ENCODE peak calls at places on chromosomes 5 and 9, in five cellular contexts. I is heart left ventricle, K is adrenal gland, Q is right cardiac atrium, B is spleen. V is an unnamed sample.

GRCh38 chr5:1412621-1413020 is 32.6 kb downstream of the SLC6A3 start:
- DNase-seq in I (no peak), K (no peak), Q (no peak), B (peak; percentile 22), V (no peak)

GRCh38 chr5:177353093-177353492 is 1.6 kb upstream of the LMAN2 start:
- DNase-seq in I (no peak), K (no peak), Q (peak; percentile 12), B (peak; percentile 3), V (no peak)

GRCh38 chr5:116576043-116576713 is 1.6 kb upstream of the SEMA6A start:
- DNase-seq in I (peak; percentile 62), K (peak; percentile 76), Q (peak; percentile 89), B (peak; percentile 85), V (no peak)

GRCh38 chr5:83492331-83492730 is 20.8 kb downstream of the VCAN start:
- DNase-seq in I (no peak), K (no peak), Q (no peak), B (no peak), V (no peak)

GRCh38 chr9:136160321-136160938 is 41.8 kb upstream of the TMEM250 start:
- DNase-seq in I (no peak), K (no peak), Q (peak; percentile 28), B (no peak), V (no peak)

GRCh38 chr5:120895659-120896058 is 431.6 kb downstream of the PRR16 start:
- DNase-seq in I (no peak), K (no peak), Q (no peak), B (no peak), V (no peak)

GRCh38 chr9:86176468-86176867 is 77.1 kb upstream of the GOLM1 start:
- DNase-seq in I (no peak), K (peak; percentile 74), Q (no peak), B (no peak), V (no peak)

GRCh38 chr9:79572891-79573696 is 1.3 kb downstream of the TLE4 start:
- DNase-seq in I (peak; percentile 55), K (peak; percentile 34), Q (peak; percentile 83), B (peak; percentile 95), V (peak; percentile 69)

GRCh38 chr9:16705121-16705604 is 165.3 kb downstream of the BNC2 start:
- DNase-seq in I (peak; percentile 86), K (peak; percentile 90), Q (peak; percentile 95), B (no peak), V (no peak)

GRCh38 chr5:123705741-123706140 is 193.8 kb downstream of the CSNK1G3 start:
- DNase-seq in I (no peak), K (no peak), Q (no peak), B (no peak), V (no peak)

GRCh38 chr5:77748160-77748559 is 28.0 kb downstream of the TBCA start:
- DNase-seq in I (no peak), K (no peak), Q (no peak), B (no peak), V (no peak)

GRCh38 chr5:64749385-64749784 is 19.1 kb downstream of the SREK1IP1 start:
- DNase-seq in I (no peak), K (no peak), Q (no peak), B (no peak), V (no peak)

DNA sequence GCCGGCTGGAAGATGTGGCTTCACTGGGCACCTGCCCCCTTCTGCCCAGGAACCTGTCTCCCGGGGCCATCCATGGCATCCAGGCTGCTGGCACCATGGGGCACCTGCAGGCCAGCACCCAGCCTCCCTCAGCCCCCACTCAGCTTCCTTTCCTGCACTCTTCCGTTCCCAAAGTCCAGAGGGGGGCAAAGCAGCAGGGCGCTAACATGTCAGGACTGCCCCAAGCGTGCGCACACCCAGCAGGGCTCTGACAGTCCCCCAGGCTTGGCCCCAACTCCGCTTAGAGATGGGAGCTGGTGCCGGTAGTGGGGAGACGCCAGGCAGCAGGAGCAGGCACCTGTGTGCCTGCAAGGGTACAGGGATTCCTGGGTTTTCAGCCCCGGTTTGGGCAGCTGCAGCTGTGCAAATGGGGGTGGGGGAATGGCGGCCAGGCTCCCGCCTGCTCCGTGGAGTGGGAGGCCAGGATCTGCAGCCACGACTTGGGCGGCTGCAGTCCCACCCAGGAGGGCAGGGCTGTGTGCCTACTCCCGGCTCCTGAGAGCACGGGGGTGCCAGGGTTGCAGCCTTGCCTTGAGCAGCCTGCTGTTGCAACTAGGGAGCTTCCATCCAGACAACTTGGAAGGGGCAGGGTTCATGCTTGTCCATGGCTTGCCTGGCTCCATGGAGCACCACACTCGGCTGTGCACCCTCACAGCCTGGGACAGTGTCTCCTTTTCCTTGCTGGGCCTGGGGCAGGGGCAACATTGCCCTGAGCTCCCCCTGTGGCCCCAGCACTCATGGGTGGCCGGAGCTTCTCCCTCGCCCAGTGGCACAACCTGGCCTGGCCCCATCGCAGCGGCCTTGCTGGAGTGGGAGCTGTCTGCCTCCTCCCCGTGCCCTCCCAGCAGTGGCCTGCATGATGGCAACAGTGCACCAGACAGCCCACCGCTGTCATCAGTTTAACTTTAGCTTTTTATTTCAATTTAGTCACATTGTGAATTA is 561.1 kb downstream of the MTRR start:
- DNase-seq in I (no peak), K (no peak), Q (peak; percentile 28), B (no peak), V (no peak)
- H3K27ac ChIP-seq in I (no peak overlapping the region), K (no peak overlapping the region), Q (no peak overlapping the region), B (no peak overlapping the region), V (no peak overlapping the region)

GRCh38 chr5:159210846-159211245 is 1.5 kb upstream of the RNF145 start:
- DNase-seq in I (no peak), K (no peak), Q (no peak), B (no peak), V (no peak)
- H3K27ac ChIP-seq in I (no peak overlapping the region), K (no peak overlapping the region), Q (no peak overlapping the region), B (no peak overlapping the region), V (no peak overlapping the region)

GRCh38 chr9:121735065-121735791 is 83.8 kb downstream of the DAB2IP start:
- DNase-seq in I (no peak), K (no peak), Q (no peak), B (no peak), V (no peak)
- H3K27ac ChIP-seq in I (peak overlapping the region; percentile 86), K (peak overlapping the region; percentile 80), Q (no peak overlapping the region), B (peak overlapping the region; percentile 87), V (no peak overlapping the region)

DNA sequence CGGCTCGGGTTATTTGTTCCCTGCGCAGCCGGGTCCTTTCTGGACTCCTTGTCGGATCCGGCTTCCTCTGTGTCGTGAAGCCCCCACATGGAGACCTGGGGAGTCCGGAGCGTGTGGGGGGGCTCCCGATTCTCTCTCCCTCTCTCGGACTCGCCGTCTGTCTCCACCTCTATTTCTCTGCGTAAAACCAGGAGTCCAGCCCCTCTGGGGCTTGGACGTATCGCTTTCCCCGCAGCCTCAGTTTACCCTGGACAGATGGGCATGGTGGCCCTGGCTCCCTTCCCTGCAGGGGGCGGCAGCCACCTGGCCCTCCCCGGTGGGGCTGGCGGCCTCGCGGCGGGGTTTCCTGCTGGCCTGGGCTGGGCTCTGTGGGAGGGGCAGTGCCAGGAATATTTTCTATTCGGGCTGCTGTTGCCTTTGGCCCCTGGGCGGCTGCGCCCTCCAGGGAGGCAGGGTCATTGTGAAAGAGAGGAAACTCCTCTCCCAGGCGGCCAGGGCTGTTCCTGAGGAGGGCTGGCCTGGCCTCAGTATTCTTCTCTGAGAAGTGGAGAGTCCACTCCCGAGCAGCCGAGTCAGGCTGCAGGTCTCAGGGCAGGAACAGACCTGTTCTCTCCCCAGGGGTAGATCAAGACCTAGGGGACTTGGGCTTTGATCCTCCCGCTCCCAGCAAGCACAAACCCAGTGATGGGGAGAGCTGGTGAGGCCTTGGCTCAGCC is 665 bp downstream of the ASS1 start:
- DNase-seq in I (peak; percentile 76), K (peak; percentile 68), Q (peak; percentile 87), B (peak; percentile 64), V (no peak)
- H3K27ac ChIP-seq in I (peak overlapping the region; percentile 87), K (peak overlapping the region; percentile 88), Q (peak overlapping the region; percentile 49), B (peak overlapping the region; percentile 56), V (no peak overlapping the region)

DNA sequence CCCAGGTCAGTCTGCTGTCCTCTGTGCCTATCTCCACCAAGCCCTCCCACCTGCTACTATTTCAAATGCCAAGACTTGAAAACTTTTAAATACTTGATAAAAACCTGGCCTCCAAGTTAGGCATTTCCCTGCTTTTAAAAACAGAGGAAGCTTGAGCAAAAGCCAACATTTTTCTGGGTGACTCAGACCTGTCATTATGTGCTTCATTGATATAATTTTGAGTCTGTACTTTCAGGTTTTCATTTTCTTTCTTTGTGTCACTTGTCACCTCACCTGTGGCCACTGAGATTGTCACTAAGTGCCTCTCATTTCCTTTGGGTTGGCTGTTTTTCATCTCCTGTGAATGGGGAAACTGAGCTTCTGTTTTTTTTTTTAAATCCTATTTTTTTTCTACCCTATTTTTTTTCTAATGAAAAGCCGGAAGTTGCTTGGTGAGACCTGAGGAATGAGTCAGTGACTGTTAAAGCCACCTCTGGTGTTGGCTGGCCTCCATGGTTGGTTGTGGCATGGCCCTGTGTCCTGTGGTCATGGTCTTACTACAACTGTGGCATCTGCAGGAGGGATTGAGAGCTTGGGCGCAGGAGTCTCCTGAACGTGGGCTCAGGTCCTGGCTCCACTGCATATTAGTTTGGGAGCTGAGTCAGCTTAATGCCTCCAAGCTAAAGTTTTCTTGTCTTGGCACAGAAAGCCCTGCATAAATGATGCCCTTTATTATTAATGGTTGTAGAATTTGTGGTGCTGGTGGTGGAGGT is 56.7 kb downstream of the ARHGAP26 start:
- DNase-seq in I (no peak), K (peak; percentile 70), Q (peak; percentile 69), B (no peak), V (peak; percentile 7)
- H3K27ac ChIP-seq in I (peak overlapping the region; percentile 60), K (peak overlapping the region; percentile 18), Q (peak overlapping the region; percentile 72), B (peak overlapping the region; percentile 15), V (no peak overlapping the region)